ENCODE peak calls at places on chromosomes 7 and 10, in ten cellular contexts. Q, Z, B, K, I, S, W, C, F and U are unnamed samples.

GRCh38 chr10:119283818-119284217 is 76.4 kb downstream of the GRK5 start:
- DNase-seq in Q (no peak), Z (no peak), B (no peak), K (no peak), I (no peak), S (no peak), W (no peak), C (no peak), F (no peak), U (no peak)

GRCh38 chr7:136685506-136685905 is 182.9 kb upstream of the CHRM2 start:
- DNase-seq in Q (no peak), Z (no peak), B (no peak), K (no peak), I (no peak), S (peak), W (no peak), C (no peak), F (no peak), U (no peak)

GRCh38 chr7:158394936-158395335 is 192.7 kb downstream of the PTPRN2 start:
- DNase-seq in Q (no peak), Z (no peak), B (no peak), K (no peak), I (peak), S (peak), W (no peak), C (peak), F (no peak), U (peak)

GRCh38 chr10:22681783-22682183 is 32.6 kb downstream of the PIP4K2A start:
- DNase-seq in Q (no peak), Z (no peak), B (no peak), K (peak), I (peak), S (no peak), W (peak), C (no peak), F (peak), U (no peak)

GRCh38 chr10:97548828-97549455 is 23.6 kb upstream of the ANKRD2 start:
- DNase-seq in Q (no peak), Z (no peak), B (no peak), K (no peak), I (no peak), S (no peak), W (no peak), C (no peak), F (no peak), U (no peak)

GRCh38 chr10:80473692-80474596 is 19.8 kb downstream of the TSPAN14 start:
- DNase-seq in Q (no peak), Z (no peak), B (no peak), K (peak), I (no peak), S (no peak), W (no peak), C (no peak), F (peak), U (no peak)

GRCh38 chr10:117757121-117757795 is 214.7 kb downstream of the EMX2 start:
- DNase-seq in Q (no peak), Z (no peak), B (no peak), K (no peak), I (no peak), S (no peak), W (no peak), C (no peak), F (no peak), U (no peak)

GRCh38 chr7:137626469-137627067 is 220.2 kb downstream of the DGKI start:
- DNase-seq in Q (no peak), Z (peak), B (peak), K (peak), I (peak), S (peak), W (peak), C (no peak), F (peak), U (no peak)

GRCh38 chr10:44956717-44957706 is 2.6 kb upstream of the RASSF4 start:
- DNase-seq in Q (no peak), Z (no peak), B (peak), K (no peak), I (no peak), S (no peak), W (no peak), C (no peak), F (no peak), U (no peak)

GRCh38 chr10:24448351-24449009 is 239.5 kb downstream of the KIAA1217 start:
- DNase-seq in Q (no peak), Z (no peak), B (no peak), K (peak), I (no peak), S (no peak), W (no peak), C (no peak), F (peak), U (no peak)

GRCh38 chr10:46543379-46544014 is 13.0 kb downstream of the GPRIN2 start:
- DNase-seq in Q (no peak), Z (no peak), B (no peak), K (no peak), I (no peak), S (peak), W (no peak), C (no peak), F (no peak), U (peak)